ENCODE peak calls at places on chromosomes 12 and 14, in four cellular contexts. A, I, O and K are unnamed samples. For H3K9me3, the result is how much of the 10 kb centered on the place peaks cover.

GRCh38 chr14:53306926-53307325 is 153.8 kb upstream of the DDHD1 start:
- DNase-seq in A (no peak), I (no peak), O (peak), K (no peak)

GRCh38 chr12:64006211-64006610 is 161.7 kb downstream of the SRGAP1 start:
- DNase-seq in O (no peak), A (no peak), I (no peak), K (no peak)

GRCh38 chr14:99884834-99885648 is 91.8 kb downstream of the EML1 start:
- DNase-seq in I (no peak), A (peak), O (no peak), K (no peak)

GRCh38 chr14:97730706-97731105 is 933.5 kb downstream of the VRK1 start:
- DNase-seq in A (no peak), O (no peak), I (no peak), K (no peak)

GRCh38 chr12:85466906-85467305 is 186.9 kb downstream of the ALX1 start:
- DNase-seq in O (no peak), I (no peak), A (no peak), K (no peak)

GRCh38 chr12:90905691-90906370 is 49.1 kb downstream of the CCER1 start:
- DNase-seq in A (no peak), I (no peak), O (no peak), K (no peak)

GRCh38 chr12:32214723-32215122 is 108.1 kb downstream of the BICD1 start:
- DNase-seq in A (no peak), O (no peak), I (no peak), K (no peak)

GRCh38 chr12:40970320-40970907 is 217.7 kb upstream of the PDZRN4 start:
- DNase-seq in A (no peak), O (no peak), I (no peak), K (no peak)

GRCh38 chr12:48796976-48797375 is 8.1 kb upstream of the ADCY6 start:
- DNase-seq in O (no peak), I (no peak), A (no peak), K (no peak)

GRCh38 chr14:73755434-73756014 is 41.3 kb upstream of the PNMA1 start:
- DNase-seq in O (no peak), I (peak), A (peak), K (no peak)

GRCh38 chr12:6963016-6963731 is 7.3 kb downstream of the PHB2 start:
- DNase-seq in O (peak), A (peak), I (peak), K (no peak)

GRCh38 chr12:102444093-102444492 is 36.3 kb downstream of the IGF1 start:
- DNase-seq in I (no peak), A (no peak), O (no peak), K (no peak)

GRCh38 chr14:86673523-86673969 is 1143.6 kb downstream of the FLRT2 start:
- DNase-seq in O (no peak), A (peak), I (no peak), K (no peak)

GRCh38 chr12:126342866-126343265 is 1277.6 kb downstream of the AACS start:
- DNase-seq in I (no peak), A (no peak), O (no peak), K (no peak)

GRCh38 chr12:99131761-99132199 is 486.7 kb downstream of the APAF1 start:
- DNase-seq in I (peak), O (no peak), A (no peak), K (peak)

GRCh38 chr12:82407481-82407880 is 49.2 kb downstream of the METTL25 start:
- DNase-seq in O (no peak), I (no peak), A (no peak), K (no peak)

GRCh38 chr12:122918827-122919226 is 22.9 kb upstream of the VPS37B start:
- DNase-seq in O (no peak), I (no peak), A (no peak), K (no peak)

GRCh38 chr14:75141062-75141461 is 14.2 kb upstream of the NEK9 start:
- DNase-seq in O (no peak), I (no peak), A (no peak), K (no peak)

GRCh38 chr12:59708059-59708458 is 112.2 kb downstream of the SLC16A7 start:
- DNase-seq in O (no peak), I (no peak), A (no peak), K (no peak)

GRCh38 chr14:64209428-64210165 is 84.6 kb downstream of the ESR2 start:
- DNase-seq in O (peak), A (no peak), I (peak), K (peak)

GRCh38 chr14:101064718-101065117 is 161.2 kb upstream of the RTL1 start:
- DNase-seq in O (no peak), I (no peak), A (no peak), K (peak)

GRCh38 chr12:111318450-111318849 is 50.4 kb downstream of the PHETA1 start:
- DNase-seq in A (no peak), O (no peak), I (no peak), K (no peak)

GRCh38 chr12:91988076-91988475 is 157.6 kb downstream of the BTG1 start:
- DNase-seq in A (no peak), O (no peak), I (no peak), K (no peak)

GRCh38 chr12:117686911-117687377 is 281.8 kb downstream of the KSR2 start:
- DNase-seq in A (peak), I (no peak), O (no peak), K (no peak)

GRCh38 chr14:93086441-93087055 is 29.2 kb downstream of the ITPK1 start:
- DNase-seq in A (no peak), I (peak), O (no peak), K (no peak)

GRCh38 chr12:121577443-121578180 is 3.2 kb downstream of the KDM2B start:
- DNase-seq in I (no peak), A (no peak), O (peak), K (no peak)

GRCh38 chr14:42555365-42555764 is 948.7 kb downstream of the LRFN5 start:
- DNase-seq in A (no peak), I (no peak), O (no peak), K (no peak)

GRCh38 chr12:127339065-127339464 is 927.9 kb upstream of the TMEM132C start:
- DNase-seq in I (no peak), O (no peak), A (no peak), K (no peak)

GRCh38 chr12:2739832-2740641 is 54.7 kb upstream of the FKBP4 start:
- DNase-seq in A (peak), I (no peak), O (no peak), K (no peak)

GRCh38 chr12:3973939-3974644 is 100.9 kb upstream of the PARP11 start:
- DNase-seq in O (no peak), A (peak), I (peak), K (no peak)

GRCh38 chr12:19183121-19183838 is 53.7 kb downstream of the PLEKHA5 start:
- DNase-seq in O (no peak), I (no peak), A (no peak), K (no peak)

GRCh38 chr12:80192087-80192486 is 92.8 kb downstream of the OTOGL start:
- DNase-seq in A (no peak), I (no peak), O (no peak), K (no peak)

GRCh38 chr14:22251090-22251489 is 337.9 kb downstream of the DAD1 start:
- DNase-seq in I (no peak), A (no peak), O (no peak), K (no peak)

GRCh38 chr12:26845057-26845666 is 12.2 kb upstream of the ITPR2 start:
- DNase-seq in A (no peak), I (peak), O (peak), K (peak)

GRCh38 chr12:27101290-27101689 is 18.9 kb upstream of the C12orf71 start:
- DNase-seq in I (no peak), O (no peak), A (no peak), K (no peak)

GRCh38 chr12:48924617-48925217 is 575 bp downstream of the FKBP11 start:
- DNase-seq in A (peak), I (peak), O (peak), K (peak)

GRCh38 chr12:34349673-34349961 is 327.3 kb downstream of the ALG10 start:
- DNase-seq in A (no peak), O (no peak), I (no peak), K (no peak)
- H3K9me3 ChIP-seq in A (under half), O (under half), I (under half), K (under half)

GRCh38 chr12:34345801-34346200 is 323.5 kb downstream of the ALG10 start:
- DNase-seq in A (no peak), I (no peak), O (no peak), K (no peak)

GRCh38 chr12:34346372-34347034 is 324.2 kb downstream of the ALG10 start:
- DNase-seq in I (no peak), O (no peak), A (no peak), K (no peak)

GRCh38 chr12:34343345-34343744 is 321.0 kb downstream of the ALG10 start:
- DNase-seq in A (no peak), O (no peak), I (no peak), K (no peak)

GRCh38 chr12:34343766-34344165 is 321.5 kb downstream of the ALG10 start:
- DNase-seq in O (no peak), I (no peak), A (no peak), K (no peak)

GRCh38 chr12:34344851-34345522 is 322.7 kb downstream of the ALG10 start:
- DNase-seq in O (no peak), A (no peak), I (no peak), K (no peak)
- H3K9me3 ChIP-seq in O (under half), A (under half), I (under half), K (under half)

GRCh38 chr14:104584557-104584956 is 5.0 kb downstream of the C14orf180 start:
- DNase-seq in I (no peak), O (no peak), A (no peak), K (no peak)

GRCh38 chr14:104588066-104588857 is 8.7 kb downstream of the C14orf180 start:
- DNase-seq in A (no peak), I (no peak), O (no peak), K (no peak)

GRCh38 chr14:104587641-104588040 is 8.1 kb downstream of the C14orf180 start:
- DNase-seq in A (no peak), O (no peak), I (no peak), K (no peak)

GRCh38 chr14:104585966-104586702 is 6.6 kb downstream of the C14orf180 start:
- DNase-seq in O (no peak), A (no peak), I (peak), K (peak)

DNA sequence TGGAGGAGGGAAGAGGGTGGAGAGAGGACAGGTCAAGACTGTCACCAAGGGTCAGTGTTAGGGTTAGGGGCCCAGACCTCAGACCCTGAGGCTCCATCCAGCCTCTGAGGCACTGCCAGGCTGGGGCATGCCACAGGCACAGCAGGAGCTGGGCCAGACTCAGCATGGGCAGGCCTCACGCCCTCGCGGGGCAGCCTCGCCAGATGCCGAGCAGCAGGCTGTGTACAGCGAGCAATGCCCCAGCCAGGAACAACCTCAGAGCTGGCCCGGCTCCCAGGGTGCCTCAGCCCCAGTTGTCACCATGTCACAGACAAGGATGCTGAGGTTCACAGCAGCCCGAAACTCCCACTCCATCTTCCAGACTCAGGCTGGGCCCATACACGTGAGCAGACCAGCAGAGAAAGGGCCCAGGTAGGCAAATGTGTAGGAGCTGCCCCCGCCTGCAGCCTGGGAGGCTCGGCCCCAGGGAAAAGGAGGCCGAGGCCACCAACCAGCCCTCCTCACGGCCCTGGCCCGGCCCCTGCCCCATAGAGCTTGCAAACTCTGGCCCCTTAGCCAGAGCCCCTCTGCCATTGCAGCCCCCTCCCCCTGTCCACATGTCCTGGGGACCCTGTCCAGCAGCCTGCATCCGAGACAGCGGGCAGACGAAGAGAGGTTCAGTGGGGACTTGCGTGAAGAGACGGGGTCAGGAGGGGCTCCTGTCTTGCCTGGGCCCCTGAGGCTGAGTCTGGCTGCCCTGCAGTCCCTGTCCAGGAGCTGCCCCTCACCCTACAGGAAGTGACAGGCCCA is 7.5 kb downstream of the C14orf180 start:
- DNase-seq in A (no peak), I (peak), O (no peak), K (peak)
- H3K9me3 ChIP-seq in A (under half), I (under half), O (under half), K (under half)

DNA sequence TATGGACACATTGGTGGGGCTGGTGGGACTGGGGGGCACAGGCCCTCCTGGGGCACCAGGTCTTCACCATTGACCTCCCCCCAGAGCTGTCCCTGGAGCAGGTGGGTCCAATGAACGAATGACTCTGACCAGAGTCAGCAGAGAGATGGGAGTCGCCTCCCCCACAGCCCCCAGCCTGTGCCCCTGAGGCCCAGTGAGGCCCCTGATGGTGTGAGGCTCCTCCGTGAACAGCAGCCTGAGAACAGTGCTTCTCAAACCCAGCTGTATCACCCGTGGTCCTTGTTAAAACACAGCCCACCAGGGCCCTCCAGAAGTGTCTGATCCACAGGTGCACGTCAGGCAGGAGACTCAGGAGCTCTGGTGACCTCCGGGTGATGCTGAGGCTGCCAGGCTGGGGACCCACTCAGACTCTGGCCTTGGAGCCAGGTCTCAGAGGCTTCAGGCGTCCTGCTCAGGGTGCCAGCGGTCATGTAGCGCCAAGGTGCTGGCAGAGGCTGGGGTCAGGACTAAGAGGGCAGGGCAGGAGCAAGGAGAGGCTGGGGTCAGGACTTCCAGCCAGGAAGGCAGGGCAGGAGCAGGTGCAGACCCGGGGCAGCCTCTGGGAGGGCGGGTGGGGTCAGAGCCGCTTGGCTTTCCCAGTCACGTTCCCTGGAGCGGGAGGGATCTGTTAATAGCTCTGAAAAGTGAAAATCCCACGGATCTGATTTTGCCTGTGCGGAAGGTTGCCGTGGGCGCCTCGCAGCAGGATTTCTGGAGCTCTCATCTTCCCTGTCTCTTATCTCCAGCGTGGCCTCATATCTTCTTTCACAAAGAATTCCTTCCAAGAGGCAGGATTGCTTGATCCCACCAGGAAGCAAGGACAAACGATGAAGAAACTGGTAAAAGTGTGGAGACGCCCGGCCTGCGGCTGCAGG is 35.0 kb downstream of the GALNT9 start:
- DNase-seq in A (no peak), I (no peak), O (no peak), K (no peak)
- H3K9me3 ChIP-seq in A (under half), I (under half), O (under half), K (under half)

DNA sequence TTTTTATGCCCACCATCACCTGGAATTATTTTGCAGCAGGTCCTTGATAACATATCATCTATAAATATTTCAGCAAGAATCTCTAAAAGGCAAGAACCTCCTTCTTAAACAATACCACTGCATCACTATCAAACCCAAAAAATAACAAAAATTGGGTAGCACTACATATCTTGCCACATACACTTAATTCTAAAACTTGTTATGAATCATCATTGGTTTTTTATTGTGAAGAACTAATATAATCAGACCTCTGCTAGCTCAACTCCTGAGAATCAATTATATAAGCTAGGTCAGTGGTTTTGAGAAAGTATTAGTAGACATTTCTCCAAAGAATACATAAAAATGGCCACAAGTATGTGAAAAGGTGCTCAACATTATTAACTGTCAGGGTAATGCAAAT is 23.8 kb downstream of the SLC38A1 start:
- DNase-seq in O (no peak), I (no peak), A (no peak), K (no peak)
- H3K9me3 ChIP-seq in O (under half), I (under half), A (under half), K (under half)

GRCh38 chr14:85188836-85189235 is 341.1 kb upstream of the FLRT2 start:
- DNase-seq in I (no peak), A (no peak), O (no peak), K (no peak)
- H3K9me3 ChIP-seq in I (under half), A (under half), O (under half), K (under half)

GRCh38 chr14:105843444-105844046 is 317.2 kb downstream of the TMEM121 start:
- DNase-seq in I (no peak), A (no peak), O (no peak), K (no peak)
- H3K9me3 ChIP-seq in I (under half), A (under half), O (under half), K (under half)

DNA sequence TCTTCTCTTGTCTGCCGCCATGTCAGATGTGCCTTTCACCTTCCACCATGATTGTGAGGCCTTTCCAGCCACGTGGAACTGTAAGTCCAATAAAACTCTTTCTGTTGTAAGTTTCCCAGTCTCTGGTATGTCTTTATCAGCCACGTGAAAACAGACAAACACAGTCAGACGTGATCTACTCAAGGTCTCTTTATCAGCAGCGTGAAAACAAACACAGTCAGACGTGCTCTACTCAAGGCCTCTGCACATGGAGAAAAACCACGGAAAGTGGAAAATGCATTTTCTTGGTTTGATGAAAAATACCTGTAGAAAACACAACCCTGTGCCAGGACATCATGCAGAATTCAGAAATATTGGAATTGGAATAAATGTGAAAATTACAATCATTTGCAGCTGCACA is 1115.7 kb downstream of the TMEM121 start:
- DNase-seq in O (no peak), I (no peak), A (no peak), K (no peak)
- H3K9me3 ChIP-seq in O (under half), I (under half), A (under half), K (under half)